ENCODE peak calls at places on chromosomes 4 and X, in seven cellular contexts. S is endothelial cell; D is type B pancreatic cell; C is mammary epithelial cell; P is CD4-positive, alpha-beta T cell; L is OCI-LY7; R is brain microvascular endothelial cell. A is an unnamed sample.

GRCh38 chr4:876780-877179 is 50.9 kb upstream of the CPLX1 start:
- DNase-seq in C (no peak), P (no peak), S (peak), D (no peak), R (no peak), L (peak), A (no peak)

GRCh38 chrX:9578083-9578779 is 113.4 kb downstream of the TBL1X start:
- DNase-seq in C (no peak), R (no peak), S (no peak), L (no peak), P (no peak), D (no peak), A (no peak)

GRCh38 chr4:62133977-62134376 is 933.9 kb downstream of the ADGRL3 start:
- DNase-seq in D (no peak), L (no peak), R (peak), C (no peak), P (no peak), S (no peak), A (no peak)

GRCh38 chr4:38030023-38030422 is 69.8 kb downstream of the PTTG2 start:
- DNase-seq in L (no peak), D (no peak), C (peak), R (no peak), P (no peak), S (no peak), A (no peak)

GRCh38 chr4:96809563-96809962 is 969.7 kb downstream of the PDHA2 start:
- DNase-seq in R (no peak), C (no peak), P (no peak), S (no peak), L (no peak), D (no peak), A (no peak)

GRCh38 chr4:168514249-168514852 is 17.5 kb downstream of the PALLD start:
- DNase-seq in C (peak), P (no peak), D (no peak), S (no peak), R (no peak), L (peak), A (peak)

GRCh38 chr4:146943691-146944375 is 1.8 kb downstream of the TTC29 start:
- DNase-seq in R (peak), D (no peak), S (no peak), C (no peak), P (no peak), L (no peak), A (no peak)

GRCh38 chr4:7558436-7558835 is 123.7 kb upstream of the PSAPL1 start:
- DNase-seq in R (no peak), P (no peak), L (no peak), C (no peak), S (no peak), D (no peak), A (no peak)

GRCh38 chr4:135718019-135718418 is 1516.4 kb upstream of the PABPC4L start:
- DNase-seq in C (no peak), D (no peak), L (no peak), R (no peak), S (no peak), P (no peak), A (peak)
- TF ChIP-seq CTCF in C (peak), D (peak), L (no peak), R (peak), S (no peak), P (no peak), A (no peak)

DNA sequence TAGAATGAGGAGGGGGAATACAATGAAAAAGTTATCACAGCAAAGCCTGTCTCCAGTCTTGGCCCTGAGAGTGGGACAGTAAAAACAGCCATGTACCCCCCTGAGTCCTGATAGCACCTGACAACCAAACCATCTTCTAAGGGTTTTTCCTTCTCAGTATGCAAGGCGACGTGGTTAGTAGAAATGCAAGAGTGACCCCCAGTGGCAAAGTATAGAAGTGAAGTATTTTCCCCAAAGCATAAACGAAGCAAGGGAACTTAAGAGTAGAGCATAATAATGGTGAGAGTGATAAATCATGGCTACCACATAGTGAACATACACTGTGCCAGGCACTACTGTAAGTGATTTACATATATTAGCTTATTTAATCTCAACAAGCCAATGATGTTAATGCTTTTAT is 52.8 kb downstream of the FAM47C start:
- DNase-seq in C (peak), L (peak), S (peak), P (no peak), D (no peak), R (peak), A (peak)
- TF ChIP-seq CTCF in C (peak), L (peak), S (peak), P (no peak), D (peak), R (peak), A (peak)

GRCh38 chrX:65601530-65602281 is 65.7 kb upstream of the MSN start:
- DNase-seq in L (peak), R (peak), S (peak), D (peak), P (peak), C (peak), A (peak)
- TF ChIP-seq CTCF in L (no peak), R (no peak), S (no peak), D (no peak), P (no peak), C (no peak), A (no peak)

DNA sequence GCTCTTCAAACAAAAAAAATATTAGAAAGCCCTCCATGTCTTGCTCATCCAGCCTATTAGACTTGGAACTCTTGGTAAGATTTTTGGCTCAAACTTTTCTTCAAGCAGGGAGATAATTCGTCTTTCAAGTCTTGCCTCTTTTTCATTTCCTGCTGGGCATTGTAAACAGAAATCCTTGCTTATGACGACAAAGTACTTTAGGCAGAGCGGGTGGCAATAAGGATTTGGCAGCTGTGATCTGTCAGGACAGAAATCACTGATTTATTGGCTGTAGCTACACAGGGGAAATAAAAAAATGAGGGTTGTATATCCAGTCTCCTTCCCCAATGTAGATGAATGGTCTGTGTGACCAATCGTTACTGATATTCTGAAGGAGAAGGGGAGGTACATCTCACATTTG is 121.5 kb downstream of the SLC4A4 start:
- DNase-seq in C (no peak), P (no peak), L (no peak), D (no peak), S (no peak), R (no peak), A (no peak)
- TF ChIP-seq CTCF in C (no peak), P (no peak), L (no peak), D (no peak), S (no peak), R (no peak), A (no peak)

GRCh38 chr4:166594326-166594946 is 639.9 kb downstream of the SPOCK3 start:
- DNase-seq in P (no peak), R (peak), D (no peak), C (peak), S (peak), L (peak), A (peak)
- TF ChIP-seq CTCF in P (no peak), R (peak), D (peak), C (peak), S (peak), L (peak), A (peak)

DNA sequence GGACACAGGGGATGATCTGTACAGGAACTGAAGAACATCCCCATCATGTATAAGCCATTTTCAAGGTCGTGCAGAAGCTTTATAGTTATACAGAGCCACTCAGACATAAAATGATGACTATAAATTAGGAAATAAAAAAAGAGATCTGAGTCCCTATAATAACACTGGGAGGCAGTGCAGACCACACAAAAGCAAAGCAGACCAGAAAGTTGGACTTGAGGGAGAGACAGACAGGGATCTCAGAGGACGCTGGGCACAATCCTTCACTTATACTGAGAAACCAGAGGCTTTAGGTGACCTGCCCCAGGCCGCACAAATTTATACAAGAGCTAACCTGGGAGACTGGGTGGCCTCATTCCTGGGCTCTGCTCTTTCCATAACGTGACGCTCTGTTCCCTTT is 70.5 kb downstream of the HADH start:
- DNase-seq in R (peak), D (no peak), S (peak), C (peak), L (no peak), P (no peak), A (peak)
- TF ChIP-seq CTCF in R (peak), D (peak), S (no peak), C (peak), L (peak), P (peak), A (peak)

GRCh38 chrX:83759872-83760271 is 101.1 kb upstream of the CYLC1 start:
- DNase-seq in R (no peak), L (peak), P (no peak), C (no peak), D (no peak), S (no peak), A (peak)
- TF ChIP-seq CTCF in R (peak), L (peak), P (no peak), C (peak), D (peak), S (peak), A (peak)

DNA sequence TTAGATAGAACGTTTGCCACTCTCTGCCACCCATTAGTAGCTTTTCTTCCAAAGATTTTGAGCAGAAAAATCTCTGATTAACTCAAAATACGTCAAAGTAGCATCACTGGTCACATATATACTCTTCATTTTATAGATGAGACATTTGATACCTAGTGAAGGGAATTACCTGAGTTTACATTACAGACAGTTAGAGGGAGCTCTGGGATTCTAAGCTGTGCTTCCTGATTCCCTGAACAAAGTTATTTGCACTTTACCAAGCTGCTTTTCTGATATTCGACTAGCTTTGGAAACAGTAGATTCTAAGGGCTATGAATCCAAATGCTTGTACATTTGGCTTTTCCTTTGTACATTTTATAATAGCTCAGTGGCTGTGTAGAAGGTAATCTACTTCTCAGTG is 1602.1 kb downstream of the STIM2 start:
- DNase-seq in R (no peak), L (no peak), P (no peak), C (no peak), S (no peak), D (no peak), A (no peak)
- TF ChIP-seq CTCF in R (no peak), L (no peak), P (no peak), C (peak), S (no peak), D (no peak), A (no peak)

A was measured in MCF 10A.